ENCODE peak calls at places on chromosomes 3 and 15, in ten cellular contexts. Q is WERI-Rb-1, O is testis, M is heart right ventricle, Z is GM23338, H is tibial artery, N is IMR-90, E is endothelial cell of umbilical vein, F is foreskin fibroblast, W is mucosa of descending colon. P is an unnamed sample.

GRCh38 chr3:166199491-166199890 is 362.3 kb upstream of the BCHE start:
- DNase-seq in O (no peak), F (no peak), M (no peak), N (no peak), H (no peak), Q (no peak), Z (no peak), E (no peak), W (no peak), P (no peak)

GRCh38 chr15:81338422-81339007 is 14.6 kb upstream of the STARD5 start:
- DNase-seq in N (peak), W (no peak), O (no peak), Z (no peak), Q (no peak), E (peak), M (no peak), F (peak), H (peak), P (no peak)

GRCh38 chr3:40847571-40847992 is 322.8 kb downstream of the ZNF621 start:
- DNase-seq in F (no peak), W (no peak), E (peak), M (no peak), O (peak), Q (no peak), N (no peak), H (no peak), Z (peak), P (no peak)

GRCh38 chr3:126926684-126927404 is 56.1 kb upstream of the PLXNA1 start:
- DNase-seq in N (peak), E (peak), Z (no peak), O (peak), F (peak), Q (no peak), W (no peak), M (peak), H (peak), P (peak)

GRCh38 chr15:79623488-79623887 is 191.4 kb downstream of the MINAR1 start:
- DNase-seq in F (no peak), W (no peak), O (no peak), Z (no peak), E (no peak), H (no peak), N (no peak), M (no peak), Q (no peak), P (no peak)

GRCh38 chr15:41559489-41560177 is 621 bp downstream of the TYRO3 start:
- DNase-seq in Z (no peak), F (peak), E (no peak), O (peak), H (no peak), N (no peak), Q (no peak), W (no peak), M (no peak), P (no peak)

GRCh38 chr15:63832620-63833245 is 1.0 kb downstream of the HERC1 start:
- DNase-seq in F (no peak), H (no peak), E (no peak), N (no peak), M (no peak), W (no peak), O (peak), Z (peak), Q (no peak), P (no peak)

GRCh38 chr15:22933641-22934061 is 46.5 kb downstream of the CYFIP1 start:
- DNase-seq in H (no peak), F (no peak), M (no peak), Q (no peak), N (peak), W (no peak), Z (no peak), E (peak), O (no peak), P (no peak)

GRCh38 chr3:64049136-64049535 is 25.8 kb upstream of the PSMD6 start:
- DNase-seq in E (peak), W (no peak), O (no peak), H (no peak), F (peak), Z (no peak), N (peak), Q (no peak), M (no peak), P (no peak)

GRCh38 chr3:66659056-66659455 is 158.2 kb upstream of the LRIG1 start:
- DNase-seq in N (no peak), E (no peak), W (no peak), Q (no peak), M (no peak), Z (no peak), F (no peak), O (no peak), H (no peak), P (no peak)

GRCh38 chr3:71062920-71063767 is 520.4 kb downstream of the FOXP1 start:
- DNase-seq in O (no peak), F (peak), H (no peak), M (no peak), Z (no peak), W (no peak), Q (no peak), E (peak), N (peak), P (no peak)

GRCh38 chr3:158739078-158739477 is 6.8 kb upstream of the RARRES1 start:
- DNase-seq in Q (no peak), H (no peak), M (no peak), O (no peak), E (no peak), W (no peak), F (no peak), N (no peak), Z (no peak), P (no peak)

GRCh38 chr3:23324745-23325144 is 121.6 kb downstream of the UBE2E2 start:
- DNase-seq in N (peak), H (no peak), W (no peak), M (no peak), Q (no peak), E (peak), F (peak), O (no peak), Z (no peak), P (no peak)

GRCh38 chr3:121974601-121975111 is 47.4 kb downstream of the ILDR1 start:
- DNase-seq in E (no peak), M (no peak), H (no peak), Z (no peak), N (no peak), W (no peak), Q (no peak), F (no peak), O (no peak), P (no peak)

DNA sequence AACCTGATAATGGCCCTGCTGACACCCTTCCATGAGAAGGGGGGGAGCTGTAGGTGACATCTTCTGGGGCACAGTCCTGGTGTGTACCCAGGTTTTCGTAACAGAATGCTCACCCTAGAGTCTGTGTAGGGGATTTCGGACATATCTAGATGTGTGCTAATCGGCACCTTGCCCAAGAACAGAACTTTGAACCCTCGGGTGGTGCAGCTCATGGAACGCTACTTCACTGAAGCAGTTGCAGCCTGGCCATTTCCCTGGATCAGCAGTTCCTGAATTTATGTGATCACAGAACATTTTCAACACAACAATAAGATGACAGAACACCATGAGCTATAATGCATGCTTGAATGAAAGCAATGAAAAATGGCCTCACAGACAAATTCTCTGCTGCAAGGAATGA is 57.5 kb upstream of the MUC13 start:
- DNase-seq in E (no peak), M (no peak), H (no peak), Z (no peak), O (no peak), Q (no peak), N (no peak), F (no peak), W (no peak), P (no peak)
- TF ChIP-seq CTCF in E (no peak), M (no peak), H (no peak), Z (no peak), O (no peak), Q (no peak), N (no peak), F (no peak), W (no peak), P (no peak)

GRCh38 chr15:45703670-45704328 is 69.0 kb downstream of the SQOR start:
- DNase-seq in Q (no peak), H (no peak), Z (peak), M (no peak), N (no peak), W (no peak), O (no peak), E (no peak), F (peak), P (no peak)
- H3K4me3 ChIP-seq in Q (no peak), H (peak), Z (peak), M (peak), N (no peak), W (no peak), O (peak), E (no peak), F (peak), P (no peak)

GRCh38 chr15:83250766-83251165 is 33.7 kb downstream of the BNC1 start:
- DNase-seq in O (no peak), Q (no peak), W (no peak), F (peak), N (no peak), H (no peak), E (no peak), M (no peak), Z (no peak), P (no peak)

GRCh38 chr15:83248944-83249343 is 35.5 kb downstream of the BNC1 start:
- DNase-seq in N (no peak), Q (no peak), H (no peak), Z (peak), O (no peak), W (no peak), M (no peak), E (no peak), F (no peak), P (no peak)

GRCh38 chr15:83243634-83244033 is 36.0 kb upstream of the HDGFL3 start:
- DNase-seq in Z (peak), M (no peak), W (no peak), N (no peak), O (no peak), H (no peak), F (no peak), Q (no peak), E (no peak), P (no peak)

DNA sequence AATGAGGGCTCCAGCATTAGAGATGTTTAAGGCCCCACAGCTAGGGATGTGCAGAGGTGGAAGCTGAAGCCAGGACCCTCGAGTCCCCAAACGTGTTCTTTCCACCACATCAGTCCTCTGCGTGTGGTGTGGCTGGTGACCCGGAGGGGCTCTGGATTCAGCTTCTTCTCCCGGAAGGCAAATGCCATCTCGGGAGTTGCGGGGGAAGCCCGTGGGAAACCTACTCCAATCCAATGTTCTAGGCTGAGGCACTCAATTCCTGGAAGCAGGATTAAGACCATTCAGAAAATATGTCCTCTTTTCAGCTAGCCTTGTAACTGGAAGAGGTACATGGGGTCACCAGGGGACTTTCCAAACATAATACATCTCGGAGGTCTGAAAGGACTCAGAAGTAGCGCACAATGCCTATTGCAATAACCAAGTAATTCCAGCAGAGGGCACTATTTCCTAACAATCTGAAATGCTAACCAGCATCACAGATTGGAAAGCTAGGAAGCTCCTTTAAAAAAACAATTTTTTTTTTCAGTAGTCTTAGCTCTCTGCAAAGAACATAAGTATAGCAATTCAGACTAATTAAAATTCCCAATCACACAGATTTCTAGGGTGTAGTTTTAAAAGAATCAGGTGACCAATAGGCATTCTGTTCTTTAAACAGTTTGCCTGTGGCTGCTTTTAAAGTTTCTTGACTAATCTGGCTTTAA is 36.2 kb downstream of the BNC1 start:
- DNase-seq in N (peak), W (no peak), H (no peak), Z (peak), M (no peak), Q (peak), O (peak), F (peak), E (peak), P (peak)
- TF ChIP-seq CTCF in N (peak), W (no peak), H (peak), Z (peak), M (peak), Q (peak), O (peak), F (peak), E (peak), P (peak)

DNA sequence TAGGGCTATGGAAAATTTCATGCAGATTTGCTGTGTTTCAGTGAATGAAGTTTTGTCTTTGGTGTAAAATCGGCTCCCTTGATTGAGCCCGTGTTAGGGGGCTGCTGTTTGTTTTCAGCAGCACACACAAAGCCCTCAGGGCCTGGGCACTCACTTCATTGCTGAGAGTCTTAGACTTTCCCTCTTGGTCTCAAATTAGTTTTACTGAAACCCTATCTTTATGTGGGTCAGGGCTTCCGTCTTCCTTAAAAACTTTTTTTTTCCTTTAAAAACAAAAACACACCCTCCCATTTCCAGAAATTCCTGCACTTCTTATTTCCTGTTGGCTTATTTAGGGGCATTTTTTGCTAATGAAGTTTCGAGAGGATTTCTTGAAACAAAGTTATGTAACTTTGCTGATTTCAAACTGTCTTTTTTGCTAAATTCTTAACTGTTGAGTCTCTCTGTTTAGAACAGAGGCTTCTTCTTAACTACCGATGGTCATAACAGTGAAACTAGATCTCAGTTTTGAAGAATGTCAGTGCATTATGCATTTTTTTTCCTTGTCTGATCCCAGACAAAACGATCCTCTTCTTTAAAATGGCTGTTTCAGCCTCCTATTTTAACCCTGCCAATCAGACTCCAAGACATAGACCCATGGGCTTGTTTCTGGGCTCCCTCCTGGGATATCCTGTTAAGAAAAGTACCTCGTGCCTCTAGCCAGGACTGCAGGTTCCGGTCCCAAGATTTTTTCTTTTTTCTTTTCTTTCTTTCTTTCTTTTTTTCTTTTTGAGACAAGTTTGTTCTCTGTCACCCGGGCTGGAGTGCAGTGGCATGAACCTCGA is 23.3 kb downstream of the ANAPC13 start:
- DNase-seq in Z (no peak), M (no peak), N (peak), E (peak), O (no peak), W (no peak), F (peak), Q (no peak), H (no peak), P (no peak)
- H3K4me3 ChIP-seq in Z (no peak), M (no peak), N (no peak), E (no peak), O (no peak), W (no peak), F (no peak), Q (no peak), H (peak), P (no peak)

DNA sequence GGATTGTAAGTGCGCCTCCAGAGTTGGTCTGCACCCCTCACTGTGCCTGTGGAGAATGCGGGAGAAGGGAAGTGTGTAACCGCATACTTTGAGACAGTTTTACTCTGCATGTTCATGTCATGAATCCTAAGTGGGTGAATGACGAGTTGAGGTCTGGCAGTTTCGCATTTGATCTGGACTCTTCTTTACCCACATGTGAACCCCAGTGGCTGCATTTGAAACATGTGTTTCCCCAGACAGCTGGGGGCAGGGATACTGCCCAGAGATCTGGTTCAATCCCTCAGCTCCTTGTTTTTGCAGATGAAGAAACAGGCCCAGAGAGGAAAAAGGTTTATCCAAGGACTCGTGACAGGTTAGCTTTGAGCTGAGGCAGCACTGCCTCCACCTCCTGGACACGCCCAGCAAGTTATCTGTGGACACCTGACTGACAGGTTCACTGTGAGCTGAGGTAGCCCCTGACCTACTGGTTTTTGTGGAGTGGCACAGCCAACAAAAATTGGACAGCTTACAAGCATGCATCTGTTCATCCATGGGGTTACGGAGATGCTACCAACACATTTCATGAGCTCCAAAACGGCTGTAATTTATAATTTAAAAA is 207.3 kb downstream of the XXYLT1 start:
- DNase-seq in E (no peak), H (no peak), O (no peak), Z (no peak), W (peak), F (no peak), M (no peak), Q (no peak), N (no peak), P (no peak)
- TF ChIP-seq CTCF in E (no peak), H (no peak), O (no peak), Z (no peak), W (no peak), F (no peak), M (no peak), Q (no peak), N (no peak), P (no peak)

GRCh38 chr15:49439678-49440375 is 16.8 kb downstream of the FGF7 start:
- DNase-seq in H (no peak), M (no peak), O (no peak), F (no peak), W (no peak), N (no peak), Z (no peak), E (no peak), Q (no peak), P (no peak)
- H3K4me3 ChIP-seq in H (no peak), M (no peak), O (no peak), F (no peak), W (no peak), N (no peak), Z (no peak), E (no peak), Q (no peak), P (no peak)

P was measured in BE2C.